ENCODE peak calls at places on chromosomes 6 and 20, in eight cellular contexts. D is HCT116, Q is endothelial cell of umbilical vein, J is ovary, R is esophagus squamous epithelium, W is GM12878, K is thyroid gland, V is spleen. B is an unnamed sample.
A peak's percentile ranks its signal among the peaks of the same experiment; 100 is the strongest.

GRCh38 chr6:3266170-3266569 is 7.4 kb downstream of the PSMG4 start:
- DNase-seq in D (no peak), Q (no peak), J (no peak), R (no peak), W (no peak), K (no peak), V (no peak), B (no peak)

GRCh38 chr6:105184921-105185320 is 5.1 kb upstream of the POPDC3 start:
- DNase-seq in D (no peak), Q (peak; percentile 67), J (no peak), R (no peak), W (no peak), K (no peak), V (no peak), B (no peak)

GRCh38 chr6:40419377-40419776 is 167.8 kb downstream of the LRFN2 start:
- DNase-seq in D (no peak), Q (no peak), J (no peak), R (no peak), W (no peak), K (no peak), V (no peak), B (no peak)

GRCh38 chr20:22779878-22780277 is 195.5 kb upstream of the FOXA2 start:
- DNase-seq in D (no peak), Q (no peak), J (no peak), R (no peak), W (no peak), K (no peak), V (no peak), B (no peak)

GRCh38 chr6:2763345-2763841 is 1.8 kb upstream of the WRNIP1 start:
- DNase-seq in D (no peak), Q (no peak), J (peak; percentile 36), R (no peak), W (no peak), K (no peak), V (peak; percentile 87), B (no peak)

GRCh38 chr6:111114484-111114883 is 27.2 kb downstream of the SLC16A10 start:
- DNase-seq in D (no peak), Q (no peak), J (no peak), R (no peak), W (no peak), K (no peak), V (no peak), B (no peak)

GRCh38 chr20:47805951-47806350 is 20.7 kb upstream of the SULF2 start:
- DNase-seq in D (no peak), Q (no peak), J (no peak), R (no peak), W (no peak), K (no peak), V (peak; percentile 41), B (no peak)

GRCh38 chr6:90158945-90159344 is 137.7 kb downstream of the BACH2 start:
- DNase-seq in D (no peak), Q (no peak), J (no peak), R (no peak), W (no peak), K (no peak), V (no peak), B (no peak)

GRCh38 chr6:111838749-111839484 is 34.3 kb downstream of the FYN start:
- DNase-seq in D (no peak), Q (no peak), J (no peak), R (no peak), W (no peak), K (no peak), V (no peak), B (no peak)

GRCh38 chr6:4017847-4018193 is 61.1 kb downstream of the FAM217A start:
- DNase-seq in D (peak; percentile 28), Q (peak; percentile 82), J (no peak), R (no peak), W (no peak), K (no peak), V (no peak), B (no peak)

DNA sequence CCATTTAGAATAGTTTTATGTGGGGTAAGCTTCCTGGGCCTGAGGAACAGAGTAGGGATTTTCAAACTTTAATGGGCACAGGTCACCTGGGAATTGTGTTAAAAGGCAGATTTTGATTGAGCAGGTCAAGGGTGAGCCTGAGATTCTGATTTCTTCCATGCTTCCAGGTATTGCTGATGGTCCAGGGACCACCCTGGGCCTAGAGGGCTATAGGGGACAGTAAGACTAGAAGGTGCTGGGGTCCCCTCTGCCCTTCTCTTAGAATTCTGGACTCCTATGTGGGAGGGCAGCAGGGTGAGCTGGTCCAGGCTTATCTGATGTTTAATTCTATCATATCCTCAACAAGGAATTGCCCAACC is 2.6 kb downstream of the DDR1 start:
- DNase-seq in D (no peak), Q (no peak), J (no peak), R (no peak), W (no peak), K (no peak), V (no peak), B (no peak)
- H3K4me1 ChIP-seq in D (peaks cover 39% of the 10 kb centered on the region), Q (no peaks in the 10 kb centered on the region), J (peaks cover 15% of the 10 kb centered on the region), R (peaks cover 53% of the 10 kb centered on the region), W (peaks cover 34% of the 10 kb centered on the region), K (peaks cover 31% of the 10 kb centered on the region), V (peaks cover 35% of the 10 kb centered on the region), B (peaks cover 50% of the 10 kb centered on the region)

GRCh38 chr6:7053125-7053784 is 54.5 kb upstream of the RREB1 start:
- DNase-seq in D (no peak), Q (no peak), J (no peak), R (no peak), W (no peak), K (peak; percentile 78), V (no peak), B (no peak)

GRCh38 chr6:7060769-7061516 is 46.8 kb upstream of the RREB1 start:
- DNase-seq in D (peak; percentile 10), Q (no peak), J (no peak), R (no peak), W (no peak), K (peak; percentile 46), V (no peak), B (peak; percentile 31)

GRCh38 chr6:7062445-7063162 is 45.2 kb upstream of the RREB1 start:
- DNase-seq in D (no peak), Q (peak; percentile 50), J (no peak), R (no peak), W (no peak), K (no peak), V (no peak), B (peak; percentile 58)

GRCh38 chr6:7052441-7052936 is 55.3 kb upstream of the RREB1 start:
- DNase-seq in D (no peak), Q (no peak), J (peak; percentile 85), R (no peak), W (no peak), K (peak; percentile 83), V (peak; percentile 83), B (peak; percentile 61)

DNA sequence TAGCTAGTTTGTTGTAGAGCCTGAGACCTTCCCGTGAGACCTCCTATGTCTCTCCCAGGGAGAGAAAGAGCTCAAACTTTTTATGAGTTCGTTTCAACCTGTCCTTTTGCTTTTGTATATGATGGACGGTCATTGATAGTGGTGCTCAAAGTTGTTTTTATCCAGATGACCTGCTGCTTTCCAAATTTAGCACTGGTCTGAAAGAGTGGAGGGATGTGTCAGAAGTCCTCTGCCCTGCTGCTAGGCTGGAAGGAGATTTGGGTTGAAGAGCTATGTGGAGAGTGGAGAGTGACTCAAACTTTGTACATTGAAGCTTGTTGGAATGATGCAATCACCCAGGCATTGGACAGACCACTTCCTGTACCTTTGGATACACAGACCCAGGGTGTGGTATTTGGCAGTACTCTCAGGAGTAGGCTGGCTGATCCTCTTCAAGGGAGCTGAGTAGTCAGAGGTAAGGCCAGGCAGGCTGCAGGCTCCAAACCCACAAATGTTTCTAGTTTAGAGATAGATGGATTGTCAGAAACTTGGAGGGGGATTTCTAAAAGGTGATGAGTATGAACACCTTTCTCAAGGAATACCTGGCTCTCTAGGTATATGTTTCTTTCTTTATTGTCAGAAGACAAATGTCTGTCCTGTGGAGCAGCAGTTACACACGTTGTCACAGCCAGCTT is 49.4 kb upstream of the RREB1 start:
- DNase-seq in D (peak; percentile 97), Q (no peak), J (no peak), R (no peak), W (no peak), K (peak; percentile 87), V (no peak), B (peak; percentile 87)
- TF ChIP-seq POLR2A in D (peak; percentile 43), Q (no peak), J (no peak), R (no peak), W (no peak), K (peak; percentile 68), V (no peak), B (no peak)

DNA sequence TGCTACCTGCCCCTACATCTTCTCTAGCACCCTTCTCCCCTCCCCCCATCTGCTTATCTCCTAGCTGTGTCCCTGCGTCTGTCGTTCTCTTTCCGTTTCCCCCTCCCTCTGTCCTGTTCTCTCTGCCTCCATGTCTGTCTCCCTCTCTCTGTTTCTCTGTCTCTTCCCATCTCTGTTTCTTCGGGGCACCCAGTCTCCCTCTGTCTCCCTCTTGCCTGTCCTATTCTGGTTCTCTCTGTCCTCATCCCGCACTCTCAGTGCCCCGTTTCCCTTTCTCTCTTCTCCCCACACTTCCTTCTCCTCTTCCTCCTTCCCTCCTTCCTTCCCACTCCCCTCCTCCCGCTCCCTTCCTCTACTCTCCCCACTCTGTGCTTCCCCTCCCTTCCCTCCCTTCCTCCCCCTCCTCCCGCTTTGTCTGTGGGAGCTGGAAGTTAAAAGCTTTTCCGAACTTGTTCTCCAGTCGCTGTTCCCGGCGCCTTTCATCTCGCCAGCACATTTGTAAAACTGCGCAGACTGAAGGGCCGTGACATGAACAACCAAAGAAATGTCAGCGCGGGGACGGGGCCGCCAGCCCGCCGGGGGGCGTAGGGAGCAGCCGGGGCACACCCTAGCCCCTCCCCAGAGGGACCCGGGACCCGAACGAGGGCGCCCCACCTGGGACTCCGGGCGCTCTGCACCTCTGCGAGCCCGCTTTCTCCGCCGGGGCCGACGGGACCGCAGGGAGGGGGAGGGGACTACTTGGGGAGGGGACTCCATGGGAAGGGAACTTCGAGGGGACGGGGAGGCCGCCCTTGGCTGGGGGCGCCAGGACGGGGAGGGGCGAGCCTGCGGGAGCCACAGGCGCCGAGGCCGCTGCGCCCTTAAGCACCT is 4.0 kb upstream of the CDH22 start:
- DNase-seq in D (no peak), Q (no peak), J (no peak), R (no peak), W (no peak), K (peak; percentile 20), V (no peak), B (no peak)
- TF ChIP-seq CTCF in D (peak; percentile 34), Q (no peak), J (no peak), R (no peak), W (no peak), K (no peak), V (no peak), B (no peak)

DNA sequence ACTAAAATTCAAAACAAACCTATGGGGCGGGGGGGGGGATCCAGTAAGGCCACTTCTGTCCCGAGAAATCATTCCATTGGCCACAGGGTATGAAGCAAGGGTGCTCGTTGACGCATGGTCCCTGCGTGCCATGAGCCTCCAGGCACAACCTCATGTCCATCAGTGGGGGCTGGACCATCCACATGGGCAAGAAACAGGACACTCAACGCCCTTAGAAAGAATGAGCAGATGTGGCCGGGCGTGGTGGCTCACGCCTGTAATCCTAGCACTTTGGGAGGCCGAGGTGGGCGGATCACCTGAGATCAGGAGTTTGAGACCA is 12.1 kb downstream of the TGM2 start:
- DNase-seq in D (no peak), Q (no peak), J (no peak), R (no peak), W (no peak), K (peak; percentile 51), V (no peak), B (no peak)
- H3K4me1 ChIP-seq in D (no peaks in the 10 kb centered on the region), Q (peaks cover 90% of the 10 kb centered on the region), J (peaks cover 4% of the 10 kb centered on the region), R (peaks cover 37% of the 10 kb centered on the region), W (peaks cover 24% of the 10 kb centered on the region), K (peaks cover 13% of the 10 kb centered on the region), V (peaks cover 36% of the 10 kb centered on the region), B (peaks cover 26% of the 10 kb centered on the region)

B was measured in body of pancreas.